ENCODE peak calls at places on chromosomes 1 and 21, in five cellular contexts. One of them, this sample, is unnamed.

GRCh38 chr1:232380556-232380955 is 249.4 kb downstream of the SIPA1L2 start:
- DNase-seq in NCI-H1092: no peak
- DNase-seq in activated CD4-positive, alpha-beta T cell treated with anti-CD3 and anti-CD28 coated beads, Interleukin-2, amount 10 ng/mL, durations not matched to agents 7 days and 5 days: no peak
- DNase-seq in HCT116: no peak
- DNase-seq in stimulated activated CD8-positive, alpha-beta memory T cell treated with anti-CD3 and anti-CD28 coated beads, Interleukin-15, amount 100 ng/mL, for 48 hours: no peak
- DNase-seq in this sample: no peak

GRCh38 chr1:52707927-52708655 is 9.9 kb upstream of the COA7 start:
- DNase-seq in NCI-H1092: no peak
- DNase-seq in activated CD4-positive, alpha-beta T cell treated with anti-CD3 and anti-CD28 coated beads, Interleukin-2, amount 10 ng/mL, durations not matched to agents 7 days and 5 days: no peak
- DNase-seq in HCT116: no peak
- DNase-seq in stimulated activated CD8-positive, alpha-beta memory T cell treated with anti-CD3 and anti-CD28 coated beads, Interleukin-15, amount 100 ng/mL, for 48 hours: no peak
- DNase-seq in this sample: no peak

GRCh38 chr21:40255665-40256064 is 388.4 kb downstream of the PCP4 start:
- DNase-seq in NCI-H1092: no peak
- DNase-seq in activated CD4-positive, alpha-beta T cell treated with anti-CD3 and anti-CD28 coated beads, Interleukin-2, amount 10 ng/mL, durations not matched to agents 7 days and 5 days: no peak
- DNase-seq in HCT116: no peak
- DNase-seq in stimulated activated CD8-positive, alpha-beta memory T cell treated with anti-CD3 and anti-CD28 coated beads, Interleukin-15, amount 100 ng/mL, for 48 hours: no peak
- DNase-seq in this sample: no peak

GRCh38 chr1:150564051-150564991 is 15.1 kb downstream of the MCL1 start:
- DNase-seq in NCI-H1092: no peak
- DNase-seq in activated CD4-positive, alpha-beta T cell treated with anti-CD3 and anti-CD28 coated beads, Interleukin-2, amount 10 ng/mL, durations not matched to agents 7 days and 5 days: peak
- DNase-seq in HCT116: no peak
- DNase-seq in stimulated activated CD8-positive, alpha-beta memory T cell treated with anti-CD3 and anti-CD28 coated beads, Interleukin-15, amount 100 ng/mL, for 48 hours: no peak
- DNase-seq in this sample: peak

GRCh38 chr1:224644553-224645154 is 28.5 kb downstream of the CNIH3 start:
- DNase-seq in NCI-H1092: no peak
- DNase-seq in activated CD4-positive, alpha-beta T cell treated with anti-CD3 and anti-CD28 coated beads, Interleukin-2, amount 10 ng/mL, durations not matched to agents 7 days and 5 days: peak
- DNase-seq in HCT116: peak
- DNase-seq in stimulated activated CD8-positive, alpha-beta memory T cell treated with anti-CD3 and anti-CD28 coated beads, Interleukin-15, amount 100 ng/mL, for 48 hours: peak
- DNase-seq in this sample: peak

GRCh38 chr1:177466286-177466685 is 295.5 kb downstream of the BRINP2 start:
- DNase-seq in NCI-H1092: no peak
- DNase-seq in activated CD4-positive, alpha-beta T cell treated with anti-CD3 and anti-CD28 coated beads, Interleukin-2, amount 10 ng/mL, durations not matched to agents 7 days and 5 days: no peak
- DNase-seq in HCT116: no peak
- DNase-seq in stimulated activated CD8-positive, alpha-beta memory T cell treated with anti-CD3 and anti-CD28 coated beads, Interleukin-15, amount 100 ng/mL, for 48 hours: no peak
- DNase-seq in this sample: no peak

GRCh38 chr1:31750858-31751638 is 13.1 kb downstream of the ADGRB2 start:
- DNase-seq in NCI-H1092: no peak
- DNase-seq in activated CD4-positive, alpha-beta T cell treated with anti-CD3 and anti-CD28 coated beads, Interleukin-2, amount 10 ng/mL, durations not matched to agents 7 days and 5 days: peak
- DNase-seq in HCT116: no peak
- DNase-seq in stimulated activated CD8-positive, alpha-beta memory T cell treated with anti-CD3 and anti-CD28 coated beads, Interleukin-15, amount 100 ng/mL, for 48 hours: no peak
- DNase-seq in this sample: peak

GRCh38 chr1:53693361-53693760 is 45.6 kb downstream of the GLIS1 start:
- DNase-seq in NCI-H1092: no peak
- DNase-seq in activated CD4-positive, alpha-beta T cell treated with anti-CD3 and anti-CD28 coated beads, Interleukin-2, amount 10 ng/mL, durations not matched to agents 7 days and 5 days: no peak
- DNase-seq in HCT116: no peak
- DNase-seq in stimulated activated CD8-positive, alpha-beta memory T cell treated with anti-CD3 and anti-CD28 coated beads, Interleukin-15, amount 100 ng/mL, for 48 hours: no peak
- DNase-seq in this sample: no peak

GRCh38 chr1:116420417-116421200 is 47.6 kb downstream of the ATP1A1 start:
- DNase-seq in NCI-H1092: no peak
- DNase-seq in activated CD4-positive, alpha-beta T cell treated with anti-CD3 and anti-CD28 coated beads, Interleukin-2, amount 10 ng/mL, durations not matched to agents 7 days and 5 days: no peak
- DNase-seq in HCT116: no peak
- DNase-seq in stimulated activated CD8-positive, alpha-beta memory T cell treated with anti-CD3 and anti-CD28 coated beads, Interleukin-15, amount 100 ng/mL, for 48 hours: no peak
- DNase-seq in this sample: no peak

GRCh38 chr1:228866498-228866897 is 131.2 kb downstream of the RHOU start:
- DNase-seq in NCI-H1092: no peak
- DNase-seq in activated CD4-positive, alpha-beta T cell treated with anti-CD3 and anti-CD28 coated beads, Interleukin-2, amount 10 ng/mL, durations not matched to agents 7 days and 5 days: no peak
- DNase-seq in HCT116: no peak
- DNase-seq in stimulated activated CD8-positive, alpha-beta memory T cell treated with anti-CD3 and anti-CD28 coated beads, Interleukin-15, amount 100 ng/mL, for 48 hours: no peak
- DNase-seq in this sample: no peak

GRCh38 chr1:43836267-43836951 is 97.2 kb upstream of the ARTN start:
- DNase-seq in NCI-H1092: peak
- DNase-seq in activated CD4-positive, alpha-beta T cell treated with anti-CD3 and anti-CD28 coated beads, Interleukin-2, amount 10 ng/mL, durations not matched to agents 7 days and 5 days: peak
- DNase-seq in HCT116: no peak
- DNase-seq in stimulated activated CD8-positive, alpha-beta memory T cell treated with anti-CD3 and anti-CD28 coated beads, Interleukin-15, amount 100 ng/mL, for 48 hours: peak
- DNase-seq in this sample: peak

GRCh38 chr1:92764116-92764515 is 20.8 kb downstream of the EVI5 start:
- DNase-seq in NCI-H1092: no peak
- DNase-seq in activated CD4-positive, alpha-beta T cell treated with anti-CD3 and anti-CD28 coated beads, Interleukin-2, amount 10 ng/mL, durations not matched to agents 7 days and 5 days: no peak
- DNase-seq in HCT116: no peak
- DNase-seq in stimulated activated CD8-positive, alpha-beta memory T cell treated with anti-CD3 and anti-CD28 coated beads, Interleukin-15, amount 100 ng/mL, for 48 hours: no peak
- DNase-seq in this sample: no peak

GRCh38 chr1:77349275-77349674 is 67.5 kb downstream of the AK5 start:
- DNase-seq in NCI-H1092: no peak
- DNase-seq in activated CD4-positive, alpha-beta T cell treated with anti-CD3 and anti-CD28 coated beads, Interleukin-2, amount 10 ng/mL, durations not matched to agents 7 days and 5 days: no peak
- DNase-seq in HCT116: no peak
- DNase-seq in stimulated activated CD8-positive, alpha-beta memory T cell treated with anti-CD3 and anti-CD28 coated beads, Interleukin-15, amount 100 ng/mL, for 48 hours: no peak
- DNase-seq in this sample: no peak

GRCh38 chr1:167671727-167672511 is 41.9 kb downstream of the RCSD1 start:
- DNase-seq in NCI-H1092: no peak
- DNase-seq in activated CD4-positive, alpha-beta T cell treated with anti-CD3 and anti-CD28 coated beads, Interleukin-2, amount 10 ng/mL, durations not matched to agents 7 days and 5 days: no peak
- DNase-seq in HCT116: no peak
- DNase-seq in stimulated activated CD8-positive, alpha-beta memory T cell treated with anti-CD3 and anti-CD28 coated beads, Interleukin-15, amount 100 ng/mL, for 48 hours: no peak
- DNase-seq in this sample: no peak